ENCODE peak calls at places on chromosomes 11 and 22, in ten cellular contexts. L is AG04449, F is A549, K is fibroblast of pulmonary artery, Q is B cell, U is esophagus squamous epithelium, C is neural progenitor cell, N is tibial nerve, S is RWPE1, Y is pancreas. O is an unnamed sample.

GRCh38 chr11:44324787-44325525 is 15.0 kb upstream of the ALX4 start:
- DNase-seq in L (no peak), F (no peak), K (no peak), Q (no peak), U (no peak), C (no peak), N (no peak), S (no peak), Y (no peak), O (no peak)

GRCh38 chr11:22304337-22304961 is 33.7 kb upstream of the SLC17A6 start:
- DNase-seq in L (no peak), F (peak), K (peak), Q (peak), U (no peak), C (peak), N (no peak), S (peak), Y (no peak), O (no peak)

GRCh38 chr11:70364745-70365535 is 33.4 kb upstream of the CTTN start:
- DNase-seq in L (no peak), F (no peak), K (no peak), Q (no peak), U (no peak), C (no peak), N (no peak), S (no peak), Y (no peak), O (no peak)

GRCh38 chr11:76267563-76267962 is 61.3 kb upstream of the WNT11 start:
- DNase-seq in L (no peak), F (no peak), K (peak), Q (no peak), U (no peak), C (no peak), N (no peak), S (no peak), Y (no peak), O (no peak)

GRCh38 chr22:45537734-45538181 is 35.1 kb downstream of the FBLN1 start:
- DNase-seq in L (no peak), F (no peak), K (peak), Q (no peak), U (no peak), C (no peak), N (no peak), S (peak), Y (no peak), O (no peak)

GRCh38 chr11:112644410-112645131 is 316.6 kb upstream of the NCAM1 start:
- DNase-seq in L (no peak), F (no peak), K (no peak), Q (no peak), U (no peak), C (no peak), N (no peak), S (no peak), Y (no peak), O (no peak)

GRCh38 chr11:47587733-47588326 is 1.4 kb downstream of the FAM180B start:
- DNase-seq in L (no peak), F (no peak), K (no peak), Q (no peak), U (no peak), C (no peak), N (peak), S (no peak), Y (no peak), O (no peak)

GRCh38 chr11:94700631-94701030 is 67.5 kb upstream of the AMOTL1 start:
- DNase-seq in L (peak), F (no peak), K (no peak), Q (no peak), U (no peak), C (no peak), N (no peak), S (no peak), Y (no peak), O (no peak)

GRCh38 chr11:120141144-120142071 is 3.5 kb upstream of the TRIM29 start:
- DNase-seq in L (no peak), F (no peak), K (no peak), Q (no peak), U (no peak), C (no peak), N (no peak), S (no peak), Y (no peak), O (no peak)

GRCh38 chr22:46214149-46214548 is 35.9 kb downstream of the CDPF1 start:
- DNase-seq in L (no peak), F (no peak), K (no peak), Q (no peak), U (no peak), C (no peak), N (no peak), S (no peak), Y (no peak), O (no peak)

GRCh38 chr11:76455331-76455730 is 10.5 kb downstream of the EMSY start:
- DNase-seq in L (no peak), F (no peak), K (peak), Q (no peak), U (no peak), C (peak), N (no peak), S (no peak), Y (no peak), O (no peak)

GRCh38 chr22:43811777-43812148 is 342 bp downstream of the EFCAB6 start:
- DNase-seq in L (no peak), F (peak), K (peak), Q (no peak), U (no peak), C (no peak), N (no peak), S (peak), Y (no peak), O (no peak)

GRCh38 chr11:68146704-68147474 is 25.7 kb upstream of the CHKA start:
- DNase-seq in L (no peak), F (peak), K (peak), Q (no peak), U (no peak), C (no peak), N (no peak), S (peak), Y (peak), O (no peak)

GRCh38 chr11:35387341-35387982 is 31.9 kb downstream of the SLC1A2 start:
- DNase-seq in L (no peak), F (no peak), K (peak), Q (no peak), U (no peak), C (no peak), N (no peak), S (no peak), Y (no peak), O (no peak)

GRCh38 chr11:126483796-126484195 is 128.3 kb downstream of the ST3GAL4 start:
- DNase-seq in L (no peak), F (no peak), K (no peak), Q (no peak), U (no peak), C (peak), N (no peak), S (no peak), Y (no peak), O (no peak)

GRCh38 chr11:35515224-35515623 is 10.2 kb downstream of the PAMR1 start:
- DNase-seq in L (peak), F (no peak), K (peak), Q (no peak), U (no peak), C (no peak), N (no peak), S (peak), Y (no peak), O (no peak)

GRCh38 chr11:747176-748006 is at the start of gene TALDO1:
- DNase-seq in L (no peak), F (peak), K (peak), Q (peak), U (peak), C (peak), N (peak), S (peak), Y (peak), O (peak)
- TF ChIP-seq CTCF in L (peak), F (no peak), K (no peak), Q (no peak), U (peak), C (no peak), N (peak), S (peak), Y (no peak), O (no peak)

GRCh38 chr22:37288521-37288920 is 6.2 kb downstream of the CYTH4 start:
- DNase-seq in L (no peak), F (no peak), K (no peak), Q (no peak), U (no peak), C (no peak), N (no peak), S (no peak), Y (no peak), O (no peak)
- TF ChIP-seq CTCF in L (no peak), F (no peak), K (no peak), Q (no peak), U (no peak), C (no peak), N (no peak), S (no peak), Y (no peak), O (no peak)

GRCh38 chr11:63768232-63769043 is at the start of gene ZFTA:
- DNase-seq in L (no peak), F (peak), K (peak), Q (peak), U (no peak), C (peak), N (peak), S (peak), Y (peak), O (peak)
- TF ChIP-seq CTCF in L (peak), F (peak), K (no peak), Q (peak), U (peak), C (peak), N (peak), S (peak), Y (peak), O (peak)

DNA sequence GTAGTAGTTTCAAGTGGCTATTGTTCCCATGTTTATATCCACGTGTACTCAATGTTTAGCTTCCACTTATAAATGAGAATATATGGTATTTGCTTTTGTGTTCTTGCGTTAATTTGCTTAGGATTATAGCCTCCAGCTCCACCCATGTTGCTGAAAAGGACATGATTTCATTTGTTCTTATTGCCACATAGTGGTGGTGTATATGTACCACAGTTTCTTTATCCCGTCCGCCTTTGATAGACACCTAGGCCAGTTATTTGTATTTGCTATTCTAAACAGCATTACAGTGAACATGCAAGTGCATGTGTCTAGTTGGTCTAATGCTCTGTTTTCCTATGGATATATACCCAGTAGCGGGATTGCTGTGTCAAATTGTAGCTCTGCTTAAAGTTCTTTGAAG is 6.8 kb downstream of the OR51B2 start:
- DNase-seq in L (no peak), F (no peak), K (no peak), Q (no peak), U (no peak), C (no peak), N (no peak), S (no peak), Y (no peak), O (no peak)
- TF ChIP-seq CTCF in L (no peak), F (no peak), K (no peak), Q (no peak), U (no peak), C (no peak), N (no peak), S (no peak), Y (no peak), O (no peak)

GRCh38 chr11:124801014-124801413 is 808 bp upstream of the MSANTD2 start:
- DNase-seq in L (no peak), F (no peak), K (peak), Q (no peak), U (no peak), C (no peak), N (no peak), S (peak), Y (no peak), O (no peak)

GRCh38 chr11:124801636-124802312 is 1.6 kb upstream of the MSANTD2 start:
- DNase-seq in L (no peak), F (no peak), K (no peak), Q (no peak), U (no peak), C (no peak), N (no peak), S (no peak), Y (no peak), O (no peak)

GRCh38 chr11:124799384-124800225 is 601 bp downstream of the MSANTD2 start:
- DNase-seq in L (no peak), F (no peak), K (no peak), Q (peak), U (no peak), C (peak), N (no peak), S (peak), Y (peak), O (peak)

GRCh38 chr11:124798991-124799383 is 1.2 kb downstream of the MSANTD2 start:
- DNase-seq in L (no peak), F (no peak), K (peak), Q (peak), U (no peak), C (no peak), N (no peak), S (peak), Y (no peak), O (no peak)

GRCh38 chr11:124800226-124800929 is at the start of gene MSANTD2:
- DNase-seq in L (peak), F (peak), K (peak), Q (peak), U (peak), C (peak), N (peak), S (peak), Y (peak), O (peak)
- TF ChIP-seq CTCF in L (no peak), F (no peak), K (no peak), Q (peak), U (no peak), C (no peak), N (no peak), S (no peak), Y (no peak), O (no peak)

GRCh38 chr11:114276077-114276476 is 20.1 kb upstream of the NNMT start:
- DNase-seq in L (no peak), F (no peak), K (no peak), Q (no peak), U (no peak), C (no peak), N (no peak), S (no peak), Y (no peak), O (no peak)
- TF ChIP-seq CTCF in L (no peak), F (no peak), K (no peak), Q (no peak), U (no peak), C (no peak), N (no peak), S (no peak), Y (no peak), O (no peak)

DNA sequence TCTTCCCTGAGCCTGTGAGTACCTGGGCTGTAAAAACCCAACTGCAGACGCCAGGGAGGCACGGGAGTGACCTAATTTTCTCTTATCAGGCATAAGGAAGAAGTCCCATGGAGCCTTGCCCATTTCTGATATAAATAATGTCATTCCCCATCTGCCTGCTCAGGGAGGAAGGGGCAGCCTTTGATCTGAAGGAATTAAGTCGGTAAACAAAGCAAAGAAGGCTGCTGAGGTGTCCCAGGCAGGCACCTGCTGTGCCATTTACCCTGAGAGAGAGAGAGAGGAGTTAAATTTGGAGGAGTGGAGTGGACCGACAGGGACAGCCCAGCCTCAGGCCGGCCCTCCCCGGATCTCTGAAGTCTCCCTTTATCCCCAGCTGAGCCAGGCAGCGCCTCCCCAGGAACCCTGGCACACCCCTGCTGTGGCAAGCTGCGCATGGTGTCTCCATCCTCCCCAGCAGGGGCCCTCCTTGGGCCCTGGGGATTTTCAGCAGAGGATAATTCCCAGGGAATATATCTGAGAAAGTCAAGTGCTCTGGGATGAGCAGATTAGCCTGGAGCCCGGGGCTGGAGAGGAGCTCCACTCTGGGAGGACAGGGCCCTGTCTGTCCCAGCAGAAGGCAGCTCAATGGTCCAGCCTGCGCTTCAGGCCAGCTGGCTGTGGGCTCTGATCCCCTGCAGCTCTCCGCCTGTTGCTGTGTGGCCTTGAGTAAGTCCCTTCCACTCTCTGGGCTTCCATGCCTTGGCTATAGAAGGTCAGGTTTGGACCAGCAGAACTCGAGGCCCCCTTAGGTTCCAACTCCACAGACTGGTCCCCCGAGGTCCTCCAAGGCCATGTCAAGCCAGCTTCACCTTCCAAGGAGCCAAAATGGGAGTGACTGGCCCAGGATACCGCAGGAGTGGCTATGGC is 17.5 kb upstream of the CABP7 start:
- DNase-seq in L (no peak), F (peak), K (no peak), Q (no peak), U (no peak), C (peak), N (no peak), S (no peak), Y (no peak), O (no peak)
- TF ChIP-seq CTCF in L (no peak), F (no peak), K (no peak), Q (no peak), U (no peak), C (no peak), N (no peak), S (no peak), Y (no peak), O (no peak)

DNA sequence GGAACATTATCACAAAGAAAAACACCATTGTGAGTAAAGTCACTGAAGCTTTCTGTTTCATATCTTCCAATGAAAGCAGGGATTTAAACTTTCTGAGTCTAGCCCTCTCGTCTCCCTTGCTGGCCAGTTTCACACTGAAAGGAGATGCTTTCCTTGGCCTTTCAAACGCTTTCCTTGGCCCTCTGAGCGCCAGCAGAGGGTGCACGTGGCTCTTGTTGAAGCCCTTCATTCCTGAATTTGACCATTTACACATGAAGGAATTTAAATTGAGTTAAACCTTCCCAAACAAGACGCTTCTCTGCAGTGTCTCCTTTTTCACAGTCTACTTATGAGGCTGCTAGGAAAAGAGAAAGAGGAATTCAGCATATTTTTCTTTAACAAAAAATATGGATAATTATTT is 21.5 kb downstream of the NNMT start:
- DNase-seq in L (no peak), F (no peak), K (peak), Q (no peak), U (no peak), C (peak), N (no peak), S (no peak), Y (no peak), O (no peak)
- TF ChIP-seq CTCF in L (peak), F (peak), K (peak), Q (no peak), U (no peak), C (peak), N (peak), S (peak), Y (no peak), O (no peak)

GRCh38 chr11:46242961-46243795 is 34.3 kb upstream of the CREB3L1 start:
- DNase-seq in L (peak), F (peak), K (peak), Q (peak), U (peak), C (peak), N (peak), S (peak), Y (peak), O (peak)
- TF ChIP-seq CTCF in L (no peak), F (no peak), K (no peak), Q (no peak), U (peak), C (no peak), N (no peak), S (no peak), Y (no peak), O (no peak)

O was measured in mesothelial cell of epicardium.